ENCODE peak calls at places on chromosome 13, in eight cellular contexts. C, K, S, I, N, H, Z and O are unnamed samples.

GRCh38 chr13:51241720-51242119 is 19.5 kb downstream of the FAM124A start:
- DNase-seq in C (no peak), K (no peak), S (no peak), I (no peak), N (no peak), H (no peak), Z (no peak), O (no peak)

GRCh38 chr13:104008075-104008474 is 941.9 kb upstream of the SLC10A2 start:
- DNase-seq in C (no peak), K (no peak), S (no peak), I (no peak), N (no peak), H (no peak), Z (no peak), O (no peak)

GRCh38 chr13:23212621-23213020 is 31.8 kb downstream of the SGCG start:
- DNase-seq in C (no peak), K (no peak), S (no peak), I (no peak), N (no peak), H (no peak), Z (no peak), O (no peak)

GRCh38 chr13:49858183-49858856 is 65.8 kb upstream of the KPNA3 start:
- DNase-seq in C (no peak), K (no peak), S (peak), I (peak), N (no peak), H (no peak), Z (no peak), O (no peak)

GRCh38 chr13:108984251-108984920 is 355.0 kb downstream of the MYO16 start:
- DNase-seq in C (no peak), K (no peak), S (peak), I (no peak), N (no peak), H (no peak), Z (no peak), O (no peak)

GRCh38 chr13:97715763-97716162 is 237.7 kb upstream of the IPO5 start:
- DNase-seq in C (no peak), K (no peak), S (peak), I (no peak), N (no peak), H (no peak), Z (no peak), O (no peak)

GRCh38 chr13:71864094-71864980 is 2.7 kb downstream of the DACH1 start:
- DNase-seq in C (no peak), K (no peak), S (no peak), I (no peak), N (peak), H (peak), Z (no peak), O (peak)

GRCh38 chr13:51745236-51745635 is 58.7 kb downstream of the DHRS12 start:
- DNase-seq in C (no peak), K (no peak), S (no peak), I (no peak), N (no peak), H (no peak), Z (no peak), O (no peak)

GRCh38 chr13:64579331-64579730 is 2650.8 kb downstream of the PCDH9 start:
- DNase-seq in C (no peak), K (no peak), S (no peak), I (no peak), N (no peak), H (no peak), Z (no peak), O (no peak)

GRCh38 chr13:42011601-42012401 is 36.6 kb upstream of the DGKH start:
- DNase-seq in C (no peak), K (no peak), S (no peak), I (no peak), N (no peak), H (no peak), Z (no peak), O (no peak)

GRCh38 chr13:25232937-25233515 is 54.3 kb downstream of the MTMR6 start:
- DNase-seq in C (no peak), K (no peak), S (peak), I (no peak), N (no peak), H (no peak), Z (peak), O (no peak)

GRCh38 chr13:31747966-31748365 is 8.6 kb downstream of the RXFP2 start:
- DNase-seq in C (no peak), K (no peak), S (no peak), I (no peak), N (no peak), H (no peak), Z (no peak), O (no peak)

GRCh38 chr13:57631607-57632275 is at the start of gene PCDH17:
- DNase-seq in C (peak), K (peak), S (no peak), I (no peak), N (peak), H (peak), Z (no peak), O (peak)

GRCh38 chr13:51605698-51606097 is 21.4 kb downstream of the WDFY2 start:
- DNase-seq in C (no peak), K (no peak), S (no peak), I (no peak), N (no peak), H (no peak), Z (no peak), O (no peak)

GRCh38 chr13:111539791-111540446 is 219.5 kb downstream of the TEX29 start:
- DNase-seq in C (no peak), K (no peak), S (no peak), I (no peak), N (no peak), H (no peak), Z (no peak), O (no peak)

GRCh38 chr13:20673711-20674110 is 29.8 kb upstream of the IL17D start:
- DNase-seq in C (no peak), K (peak), S (no peak), I (no peak), N (no peak), H (no peak), Z (no peak), O (no peak)

GRCh38 chr13:68160466-68160865 is 930.3 kb upstream of the PCDH9 start:
- DNase-seq in C (no peak), K (no peak), S (no peak), I (no peak), N (no peak), H (no peak), Z (no peak), O (no peak)

GRCh38 chr13:107518292-107518691 is 697.0 kb downstream of the LIG4 start:
- DNase-seq in C (no peak), K (no peak), S (peak), I (no peak), N (no peak), H (no peak), Z (no peak), O (no peak)

GRCh38 chr13:57418067-57418677 is 213.4 kb upstream of the PCDH17 start:
- DNase-seq in C (no peak), K (no peak), S (no peak), I (no peak), N (no peak), H (no peak), Z (peak), O (no peak)

GRCh38 chr13:51477149-51477548 is 24.3 kb upstream of the INTS6 start:
- DNase-seq in C (no peak), K (no peak), S (no peak), I (no peak), N (no peak), H (no peak), Z (no peak), O (no peak)

GRCh38 chr13:46386426-46386995 is 541 bp downstream of the RUBCNL start:
- DNase-seq in C (no peak), K (no peak), S (no peak), I (no peak), N (no peak), H (no peak), Z (no peak), O (no peak)

GRCh38 chr13:61935710-61936109 is 520.1 kb upstream of the PCDH20 start:
- DNase-seq in C (no peak), K (no peak), S (no peak), I (no peak), N (no peak), H (no peak), Z (no peak), O (no peak)

GRCh38 chr13:43143591-43143990 is 120.2 kb downstream of the DNAJC15 start:
- DNase-seq in C (no peak), K (no peak), S (peak), I (no peak), N (no peak), H (no peak), Z (no peak), O (no peak)

GRCh38 chr13:80244574-80244973 is 96.4 kb downstream of the SPRY2 start:
- DNase-seq in C (no peak), K (no peak), S (no peak), I (no peak), N (no peak), H (no peak), Z (no peak), O (no peak)

GRCh38 chr13:39815345-39816111 is 160.1 kb downstream of the COG6 start:
- DNase-seq in C (no peak), K (no peak), S (peak), I (no peak), N (no peak), H (no peak), Z (no peak), O (no peak)

GRCh38 chr13:78608254-78608704 is 4.9 kb upstream of the POU4F1 start:
- DNase-seq in C (no peak), K (no peak), S (no peak), I (no peak), N (no peak), H (no peak), Z (no peak), O (no peak)

GRCh38 chr13:105262579-105262978 is 1272.9 kb downstream of the EFNB2 start:
- DNase-seq in C (no peak), K (no peak), S (no peak), I (no peak), N (no peak), H (no peak), Z (no peak), O (no peak)

GRCh38 chr13:41780736-41781708 is 179.9 kb downstream of the VWA8 start:
- DNase-seq in C (no peak), K (no peak), S (no peak), I (peak), N (no peak), H (no peak), Z (no peak), O (no peak)